ENCODE peak calls at places on chromosomes 5 and 9, in six cellular contexts. K is midbrain; T is COR-L47; O is activated CD4-positive, alpha-beta T cell treated with anti-CD3 and anti-CD28 coated beads, Interleukin-2, amount 10 ng/mL, durations not matched to agents 7 days and 5 days; B is CD4-positive, alpha-beta T cell; X is AG10803. P is an unnamed sample.

GRCh38 chr5:77444356-77444755 is 47.8 kb downstream of the WDR41 start:
- DNase-seq in K (no peak), T (no peak), O (no peak), B (no peak), X (peak), P (no peak)

GRCh38 chr9:93642961-93643360 is 66.6 kb downstream of the PHF2 start:
- DNase-seq in K (no peak), T (no peak), O (no peak), B (no peak), X (peak), P (no peak)

GRCh38 chr9:135971892-135972291 is 10.7 kb upstream of the UBAC1 start:
- DNase-seq in K (no peak), T (no peak), O (peak), B (no peak), X (no peak), P (no peak)

GRCh38 chr9:37215456-37216229 is 95.3 kb downstream of the ZCCHC7 start:
- DNase-seq in K (no peak), T (no peak), O (no peak), B (no peak), X (peak), P (no peak)

GRCh38 chr9:1708215-1708614 is 306.9 kb upstream of the SMARCA2 start:
- DNase-seq in K (no peak), T (no peak), O (no peak), B (no peak), X (no peak), P (no peak)

GRCh38 chr9:2261421-2262103 is 246.4 kb downstream of the SMARCA2 start:
- DNase-seq in K (no peak), T (no peak), O (no peak), B (no peak), X (no peak), P (no peak)

GRCh38 chr5:77168187-77168883 is 42.1 kb upstream of the PDE8B start:
- DNase-seq in K (peak), T (peak), O (no peak), B (no peak), X (peak), P (no peak)

GRCh38 chr5:91306497-91306896 is 76.6 kb downstream of the ARRDC3 start:
- DNase-seq in K (no peak), T (no peak), O (no peak), B (no peak), X (peak), P (no peak)

GRCh38 chr9:23044549-23044948 is 597.9 kb downstream of the DMRTA1 start:
- DNase-seq in K (no peak), T (no peak), O (no peak), B (no peak), X (no peak), P (no peak)

GRCh38 chr9:88737031-88737430 is 202.1 kb downstream of the NXNL2 start:
- DNase-seq in K (no peak), T (no peak), O (no peak), B (no peak), X (no peak), P (no peak)

GRCh38 chr5:10702911-10703491 is 58.0 kb downstream of the DAP start:
- DNase-seq in K (no peak), T (no peak), O (no peak), B (no peak), X (no peak), P (no peak)

GRCh38 chr5:62720036-62720441 is 141.4 kb downstream of the LRRC70 start:
- DNase-seq in K (no peak), T (peak), O (peak), B (no peak), X (peak), P (peak)

GRCh38 chr9:105053209-105053652 is 125.3 kb upstream of the ABCA1 start:
- DNase-seq in K (no peak), T (no peak), O (peak), B (no peak), X (peak), P (no peak)

GRCh38 chr9:131942076-131942720 is 137.5 kb downstream of the MED27 start:
- DNase-seq in K (no peak), T (no peak), O (no peak), B (no peak), X (no peak), P (no peak)

GRCh38 chr5:133247881-133248642 is 196.2 kb downstream of the HSPA4 start:
- DNase-seq in K (no peak), T (no peak), O (no peak), B (no peak), X (peak), P (no peak)

GRCh38 chr5:125196479-125197183 is 450.2 kb upstream of the ZNF608 start:
- DNase-seq in K (peak), T (peak), O (no peak), B (no peak), X (no peak), P (no peak)

GRCh38 chr5:37533851-37534250 is 154.7 kb downstream of the WDR70 start:
- DNase-seq in K (no peak), T (no peak), O (no peak), B (no peak), X (peak), P (no peak)

GRCh38 chr5:4275232-4275631 is 679.6 kb downstream of the IRX1 start:
- DNase-seq in K (no peak), T (no peak), O (no peak), B (no peak), X (no peak), P (no peak)

GRCh38 chr9:134216961-134217360 is 52.6 kb upstream of the RNU6ATAC start:
- DNase-seq in K (no peak), T (no peak), O (no peak), B (no peak), X (no peak), P (no peak)

GRCh38 chr5:60977956-60978737 is 33.1 kb downstream of the NDUFAF2 start:
- DNase-seq in K (no peak), T (no peak), O (no peak), B (no peak), X (no peak), P (no peak)

GRCh38 chr5:14365831-14366435 is 215.7 kb upstream of the OTULINL start:
- DNase-seq in K (no peak), T (no peak), O (peak), B (no peak), X (no peak), P (peak)

GRCh38 chr9:138021251-138022056 is 143.9 kb downstream of the CACNA1B start:
- DNase-seq in K (no peak), T (no peak), O (no peak), B (no peak), X (no peak), P (no peak)

GRCh38 chr9:131630206-131630831 is 85.0 kb downstream of the PRRT1B start:
- DNase-seq in K (no peak), T (no peak), O (no peak), B (no peak), X (no peak), P (no peak)

GRCh38 chr5:132094393-132095076 is 20.9 kb downstream of the CSF2 start:
- DNase-seq in K (no peak), T (no peak), O (no peak), B (no peak), X (peak), P (no peak)

GRCh38 chr5:85441138-85441537 is 1056.5 kb upstream of the EDIL3 start:
- DNase-seq in K (no peak), T (no peak), O (no peak), B (no peak), X (no peak), P (no peak)

GRCh38 chr5:29170609-29171008 is 2022.9 kb upstream of the CDH6 start:
- DNase-seq in K (no peak), T (no peak), O (no peak), B (no peak), X (no peak), P (no peak)

P was measured in immature natural killer cell.